ENCODE peak calls at places on chromosomes 12 and 14, in ten cellular contexts. One of them, this sample, is unnamed.

GRCh38 chr12:123270380-123271181 is 1.1 kb downstream of the CDK2AP1 start:
- DNase-seq in astrocyte of the cerebellum: no peak
- DNase-seq in choroid plexus epithelial cell: peak
- DNase-seq in mesothelial cell of epicardium: no peak
- DNase-seq in CD8-positive, alpha-beta T cell: no peak
- DNase-seq in left ventricle myocardium inferior: peak
- DNase-seq in natural killer cell: no peak
- DNase-seq in astrocyte of the spinal cord: no peak
- DNase-seq in ascending aorta: no peak
- DNase-seq in prostate gland: no peak
- DNase-seq in this sample: peak

GRCh38 chr14:76599556-76599955 is 161.7 kb upstream of the VASH1 start:
- DNase-seq in astrocyte of the cerebellum: no peak
- DNase-seq in choroid plexus epithelial cell: no peak
- DNase-seq in mesothelial cell of epicardium: no peak
- DNase-seq in CD8-positive, alpha-beta T cell: no peak
- DNase-seq in left ventricle myocardium inferior: no peak
- DNase-seq in natural killer cell: no peak
- DNase-seq in astrocyte of the spinal cord: no peak
- DNase-seq in ascending aorta: no peak
- DNase-seq in prostate gland: no peak
- DNase-seq in this sample: no peak

GRCh38 chr14:34554540-34555250 is 15.2 kb upstream of the EAPP start:
- DNase-seq in astrocyte of the cerebellum: no peak
- DNase-seq in choroid plexus epithelial cell: peak
- DNase-seq in mesothelial cell of epicardium: no peak
- DNase-seq in CD8-positive, alpha-beta T cell: no peak
- DNase-seq in left ventricle myocardium inferior: no peak
- DNase-seq in natural killer cell: no peak
- DNase-seq in astrocyte of the spinal cord: no peak
- DNase-seq in ascending aorta: peak
- DNase-seq in prostate gland: no peak
- DNase-seq in this sample: no peak

GRCh38 chr14:105478624-105479305 is 4.1 kb downstream of the CRIP2 start:
- DNase-seq in astrocyte of the cerebellum: no peak
- DNase-seq in choroid plexus epithelial cell: no peak
- DNase-seq in mesothelial cell of epicardium: no peak
- DNase-seq in CD8-positive, alpha-beta T cell: no peak
- DNase-seq in left ventricle myocardium inferior: no peak
- DNase-seq in natural killer cell: no peak
- DNase-seq in astrocyte of the spinal cord: no peak
- DNase-seq in ascending aorta: no peak
- DNase-seq in prostate gland: no peak
- DNase-seq in this sample: no peak

GRCh38 chr12:9707356-9707755 is 25.5 kb downstream of the CLECL1 start:
- DNase-seq in astrocyte of the cerebellum: no peak
- DNase-seq in choroid plexus epithelial cell: no peak
- DNase-seq in mesothelial cell of epicardium: no peak
- DNase-seq in CD8-positive, alpha-beta T cell: no peak
- DNase-seq in left ventricle myocardium inferior: no peak
- DNase-seq in natural killer cell: no peak
- DNase-seq in astrocyte of the spinal cord: no peak
- DNase-seq in ascending aorta: no peak
- DNase-seq in prostate gland: no peak
- DNase-seq in this sample: no peak

GRCh38 chr12:96143827-96144226 is 50.3 kb upstream of the ELK3 start:
- DNase-seq in astrocyte of the cerebellum: no peak
- DNase-seq in choroid plexus epithelial cell: no peak
- DNase-seq in mesothelial cell of epicardium: no peak
- DNase-seq in CD8-positive, alpha-beta T cell: no peak
- DNase-seq in left ventricle myocardium inferior: no peak
- DNase-seq in natural killer cell: no peak
- DNase-seq in astrocyte of the spinal cord: no peak
- DNase-seq in ascending aorta: no peak
- DNase-seq in prostate gland: no peak
- DNase-seq in this sample: no peak

GRCh38 chr12:10749700-10750384 is 26.7 kb upstream of the YBX3 start:
- DNase-seq in astrocyte of the cerebellum: peak
- DNase-seq in choroid plexus epithelial cell: peak
- DNase-seq in mesothelial cell of epicardium: peak
- DNase-seq in CD8-positive, alpha-beta T cell: peak
- DNase-seq in left ventricle myocardium inferior: peak
- DNase-seq in natural killer cell: peak
- DNase-seq in astrocyte of the spinal cord: peak
- DNase-seq in ascending aorta: peak
- DNase-seq in prostate gland: peak
- DNase-seq in this sample: peak

GRCh38 chr14:71597955-71598659 is 334.1 kb upstream of the RGS6 start:
- DNase-seq in astrocyte of the cerebellum: no peak
- DNase-seq in choroid plexus epithelial cell: no peak
- DNase-seq in mesothelial cell of epicardium: no peak
- DNase-seq in CD8-positive, alpha-beta T cell: no peak
- DNase-seq in left ventricle myocardium inferior: no peak
- DNase-seq in natural killer cell: no peak
- DNase-seq in astrocyte of the spinal cord: no peak
- DNase-seq in ascending aorta: no peak
- DNase-seq in prostate gland: no peak
- DNase-seq in this sample: no peak

GRCh38 chr14:96711559-96712267 is 85.5 kb upstream of the VRK1 start:
- DNase-seq in astrocyte of the cerebellum: no peak
- DNase-seq in choroid plexus epithelial cell: no peak
- DNase-seq in mesothelial cell of epicardium: no peak
- DNase-seq in CD8-positive, alpha-beta T cell: no peak
- DNase-seq in left ventricle myocardium inferior: no peak
- DNase-seq in natural killer cell: no peak
- DNase-seq in astrocyte of the spinal cord: no peak
- DNase-seq in ascending aorta: no peak
- DNase-seq in prostate gland: no peak
- DNase-seq in this sample: no peak

GRCh38 chr14:96722751-96723150 is 74.4 kb upstream of the VRK1 start:
- DNase-seq in astrocyte of the cerebellum: no peak
- DNase-seq in choroid plexus epithelial cell: no peak
- DNase-seq in mesothelial cell of epicardium: no peak
- DNase-seq in CD8-positive, alpha-beta T cell: no peak
- DNase-seq in left ventricle myocardium inferior: no peak
- DNase-seq in natural killer cell: no peak
- DNase-seq in astrocyte of the spinal cord: no peak
- DNase-seq in ascending aorta: no peak
- DNase-seq in prostate gland: no peak
- DNase-seq in this sample: no peak

DNA sequence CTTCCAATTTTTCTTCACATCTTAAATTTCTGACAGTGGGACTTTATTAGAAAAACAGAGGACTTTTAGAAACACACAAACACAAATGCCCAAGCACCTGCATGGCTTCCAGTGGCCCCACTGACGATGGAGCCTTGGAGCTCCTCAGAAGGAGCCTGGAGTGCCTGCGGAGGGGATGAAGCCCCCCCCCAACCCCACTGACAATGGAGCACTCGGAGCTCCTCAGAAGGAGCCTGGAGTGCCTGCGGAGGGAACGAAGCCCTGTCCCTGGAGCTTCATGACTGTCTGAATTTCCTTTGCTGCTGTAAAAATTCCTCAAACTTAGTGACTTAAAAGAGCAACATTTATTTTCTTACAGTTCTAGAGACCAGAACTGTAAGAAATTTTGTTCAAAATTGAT is 80.1 kb upstream of the VRK1 start:
- DNase-seq in astrocyte of the cerebellum: no peak
- DNase-seq in choroid plexus epithelial cell: no peak
- DNase-seq in mesothelial cell of epicardium: no peak
- DNase-seq in CD8-positive, alpha-beta T cell: no peak
- DNase-seq in left ventricle myocardium inferior: no peak
- DNase-seq in natural killer cell: no peak
- DNase-seq in astrocyte of the spinal cord: no peak
- DNase-seq in ascending aorta: no peak
- DNase-seq in prostate gland: no peak
- DNase-seq in this sample: no peak
- TF ChIP-seq CTCF in astrocyte of the cerebellum: no peak
- TF ChIP-seq CTCF in choroid plexus epithelial cell: no peak
- TF ChIP-seq CTCF in mesothelial cell of epicardium: no peak
- TF ChIP-seq CTCF in CD8-positive, alpha-beta T cell: no peak
- TF ChIP-seq CTCF in left ventricle myocardium inferior: no peak
- TF ChIP-seq CTCF in natural killer cell: no peak
- TF ChIP-seq CTCF in astrocyte of the spinal cord: no peak
- TF ChIP-seq CTCF in ascending aorta: no peak
- TF ChIP-seq CTCF in prostate gland: no peak
- TF ChIP-seq CTCF in this sample: no peak

GRCh38 chr12:19506497-19506896 is 67.2 kb downstream of the AEBP2 start:
- DNase-seq in astrocyte of the cerebellum: no peak
- DNase-seq in choroid plexus epithelial cell: peak
- DNase-seq in mesothelial cell of epicardium: no peak
- DNase-seq in CD8-positive, alpha-beta T cell: no peak
- DNase-seq in left ventricle myocardium inferior: no peak
- DNase-seq in natural killer cell: no peak
- DNase-seq in astrocyte of the spinal cord: no peak
- DNase-seq in ascending aorta: no peak
- DNase-seq in prostate gland: no peak
- DNase-seq in this sample: no peak

DNA sequence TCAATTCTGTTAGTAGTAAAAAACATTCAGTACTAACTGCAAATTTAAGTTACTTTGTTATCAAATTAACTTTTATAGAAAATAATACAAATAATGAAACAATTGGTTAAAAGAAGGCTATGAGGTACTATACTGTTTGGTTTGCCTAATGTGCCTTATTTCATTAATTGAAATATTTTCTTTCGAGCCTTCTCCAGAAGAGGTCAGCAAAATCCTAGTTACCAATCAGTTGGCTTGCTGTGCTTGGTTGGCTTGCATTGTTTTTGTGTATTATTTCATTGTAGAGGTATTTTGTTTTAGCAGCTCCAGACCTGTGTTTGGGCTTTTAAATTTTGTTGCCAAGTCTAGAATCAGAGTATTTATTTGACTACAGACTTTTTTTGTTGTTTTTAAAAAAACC is 68.5 kb downstream of the AEBP2 start:
- DNase-seq in astrocyte of the cerebellum: peak
- DNase-seq in choroid plexus epithelial cell: peak
- DNase-seq in mesothelial cell of epicardium: no peak
- DNase-seq in CD8-positive, alpha-beta T cell: no peak
- DNase-seq in left ventricle myocardium inferior: no peak
- DNase-seq in natural killer cell: no peak
- DNase-seq in astrocyte of the spinal cord: no peak
- DNase-seq in ascending aorta: no peak
- DNase-seq in prostate gland: no peak
- DNase-seq in this sample: no peak
- TF ChIP-seq CTCF in astrocyte of the cerebellum: peak
- TF ChIP-seq CTCF in choroid plexus epithelial cell: peak
- TF ChIP-seq CTCF in mesothelial cell of epicardium: no peak
- TF ChIP-seq CTCF in CD8-positive, alpha-beta T cell: no peak
- TF ChIP-seq CTCF in left ventricle myocardium inferior: peak
- TF ChIP-seq CTCF in natural killer cell: no peak
- TF ChIP-seq CTCF in astrocyte of the spinal cord: no peak
- TF ChIP-seq CTCF in ascending aorta: peak
- TF ChIP-seq CTCF in prostate gland: peak
- TF ChIP-seq CTCF in this sample: no peak

GRCh38 chr12:121576851-121577391 is 3.9 kb downstream of the KDM2B start:
- DNase-seq in astrocyte of the cerebellum: peak
- DNase-seq in choroid plexus epithelial cell: peak
- DNase-seq in mesothelial cell of epicardium: no peak
- DNase-seq in CD8-positive, alpha-beta T cell: no peak
- DNase-seq in left ventricle myocardium inferior: no peak
- DNase-seq in natural killer cell: no peak
- DNase-seq in astrocyte of the spinal cord: peak
- DNase-seq in ascending aorta: no peak
- DNase-seq in prostate gland: no peak
- DNase-seq in this sample: peak

GRCh38 chr12:121579981-121580868 is 598 bp downstream of the KDM2B start:
- DNase-seq in astrocyte of the cerebellum: no peak
- DNase-seq in choroid plexus epithelial cell: peak
- DNase-seq in mesothelial cell of epicardium: peak
- DNase-seq in CD8-positive, alpha-beta T cell: peak
- DNase-seq in left ventricle myocardium inferior: peak
- DNase-seq in natural killer cell: peak
- DNase-seq in astrocyte of the spinal cord: peak
- DNase-seq in ascending aorta: peak
- DNase-seq in prostate gland: peak
- DNase-seq in this sample: peak

GRCh38 chr12:121577443-121578180 is 3.2 kb downstream of the KDM2B start:
- DNase-seq in astrocyte of the cerebellum: no peak
- DNase-seq in choroid plexus epithelial cell: no peak
- DNase-seq in mesothelial cell of epicardium: no peak
- DNase-seq in CD8-positive, alpha-beta T cell: no peak
- DNase-seq in left ventricle myocardium inferior: no peak
- DNase-seq in natural killer cell: no peak
- DNase-seq in astrocyte of the spinal cord: no peak
- DNase-seq in ascending aorta: no peak
- DNase-seq in prostate gland: no peak
- DNase-seq in this sample: no peak

GRCh38 chr12:121579190-121579791 is 1.5 kb downstream of the KDM2B start:
- DNase-seq in astrocyte of the cerebellum: no peak
- DNase-seq in choroid plexus epithelial cell: no peak
- DNase-seq in mesothelial cell of epicardium: peak
- DNase-seq in CD8-positive, alpha-beta T cell: peak
- DNase-seq in left ventricle myocardium inferior: peak
- DNase-seq in natural killer cell: peak
- DNase-seq in astrocyte of the spinal cord: no peak
- DNase-seq in ascending aorta: peak
- DNase-seq in prostate gland: peak
- DNase-seq in this sample: peak

DNA sequence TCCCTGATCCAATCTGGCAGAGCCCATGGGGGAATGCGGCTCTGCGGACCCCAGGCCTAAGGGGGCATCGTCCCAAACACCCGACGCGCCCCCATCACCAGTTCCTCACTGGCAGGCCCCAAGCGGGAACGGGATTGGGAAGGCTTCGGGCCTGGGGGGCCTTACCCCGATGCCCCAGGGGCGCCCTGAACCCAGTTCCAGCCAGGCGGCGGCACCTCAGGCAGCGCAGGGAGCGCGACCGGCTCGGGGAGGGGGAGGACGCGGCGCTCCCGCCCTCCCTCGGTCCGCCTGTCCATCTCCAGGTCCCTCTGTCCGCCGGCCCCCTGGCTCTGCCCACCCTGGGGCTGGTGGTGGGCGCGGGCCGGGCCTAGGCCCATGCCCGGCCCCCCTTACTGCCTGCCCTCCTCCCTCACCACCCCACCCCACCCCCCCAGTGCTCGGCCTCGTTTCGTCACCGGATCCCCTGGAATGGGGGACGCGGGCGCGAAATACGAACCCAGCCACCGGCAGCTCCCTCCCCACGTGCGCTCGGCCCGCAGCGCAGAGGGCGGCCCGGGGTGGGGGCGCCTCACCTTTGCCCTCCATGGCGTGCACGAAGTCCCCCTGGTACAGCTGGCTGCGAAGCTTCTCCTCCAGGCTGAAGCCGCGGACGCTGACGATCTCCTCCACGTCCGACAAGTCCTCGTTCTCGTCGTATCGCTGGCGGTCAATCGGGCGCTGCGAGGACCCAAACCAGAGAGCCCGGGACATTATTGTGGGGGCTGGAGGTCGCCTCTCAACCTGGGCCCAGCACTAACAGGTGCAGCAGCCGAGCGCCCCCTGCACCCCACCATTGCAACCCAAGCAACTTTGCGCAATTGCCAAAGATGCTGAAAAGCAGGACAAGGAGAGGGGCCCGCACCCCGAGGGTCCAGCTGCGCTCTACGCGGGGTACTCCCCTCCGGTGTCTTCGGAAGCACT is 2.3 kb downstream of the KDM2B start:
- DNase-seq in astrocyte of the cerebellum: no peak
- DNase-seq in choroid plexus epithelial cell: peak
- DNase-seq in mesothelial cell of epicardium: no peak
- DNase-seq in CD8-positive, alpha-beta T cell: peak
- DNase-seq in left ventricle myocardium inferior: peak
- DNase-seq in natural killer cell: no peak
- DNase-seq in astrocyte of the spinal cord: no peak
- DNase-seq in ascending aorta: no peak
- DNase-seq in prostate gland: no peak
- DNase-seq in this sample: peak
- TF ChIP-seq CTCF in astrocyte of the cerebellum: no peak
- TF ChIP-seq CTCF in choroid plexus epithelial cell: no peak
- TF ChIP-seq CTCF in mesothelial cell of epicardium: no peak
- TF ChIP-seq CTCF in CD8-positive, alpha-beta T cell: no peak
- TF ChIP-seq CTCF in left ventricle myocardium inferior: no peak
- TF ChIP-seq CTCF in natural killer cell: no peak
- TF ChIP-seq CTCF in astrocyte of the spinal cord: peak
- TF ChIP-seq CTCF in ascending aorta: no peak
- TF ChIP-seq CTCF in prostate gland: no peak
- TF ChIP-seq CTCF in this sample: no peak

GRCh38 chr14:58572092-58572853 is 65.5 kb upstream of the DACT1 start:
- DNase-seq in astrocyte of the cerebellum: no peak
- DNase-seq in choroid plexus epithelial cell: peak
- DNase-seq in mesothelial cell of epicardium: no peak
- DNase-seq in CD8-positive, alpha-beta T cell: no peak
- DNase-seq in left ventricle myocardium inferior: no peak
- DNase-seq in natural killer cell: no peak
- DNase-seq in astrocyte of the spinal cord: peak
- DNase-seq in ascending aorta: no peak
- DNase-seq in prostate gland: no peak
- DNase-seq in this sample: no peak

GRCh38 chr14:58571256-58571655 is 66.5 kb upstream of the DACT1 start:
- DNase-seq in astrocyte of the cerebellum: no peak
- DNase-seq in choroid plexus epithelial cell: no peak
- DNase-seq in mesothelial cell of epicardium: no peak
- DNase-seq in CD8-positive, alpha-beta T cell: no peak
- DNase-seq in left ventricle myocardium inferior: no peak
- DNase-seq in natural killer cell: no peak
- DNase-seq in astrocyte of the spinal cord: no peak
- DNase-seq in ascending aorta: no peak
- DNase-seq in prostate gland: no peak
- DNase-seq in this sample: no peak

DNA sequence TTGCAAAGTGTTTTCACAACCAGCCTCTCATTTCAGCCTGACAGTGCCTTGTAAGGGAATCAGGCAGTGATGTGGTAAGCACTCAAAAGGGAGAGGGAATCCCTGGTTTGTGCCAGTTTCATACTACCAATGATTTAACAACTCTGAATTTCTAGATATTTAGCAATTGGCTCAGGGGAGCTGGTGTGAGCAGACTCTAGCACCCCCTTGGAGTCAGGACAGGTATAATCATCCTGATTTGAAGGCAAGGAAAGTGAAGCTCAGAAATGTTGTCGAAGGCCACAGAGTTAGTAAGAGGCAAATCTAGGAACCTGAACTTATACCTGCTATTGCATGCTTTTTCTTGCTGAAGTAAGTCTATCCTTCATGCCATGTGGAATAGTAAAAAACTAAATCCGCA is 63.1 kb upstream of the DACT1 start:
- DNase-seq in astrocyte of the cerebellum: no peak
- DNase-seq in choroid plexus epithelial cell: peak
- DNase-seq in mesothelial cell of epicardium: no peak
- DNase-seq in CD8-positive, alpha-beta T cell: no peak
- DNase-seq in left ventricle myocardium inferior: no peak
- DNase-seq in natural killer cell: no peak
- DNase-seq in astrocyte of the spinal cord: no peak
- DNase-seq in ascending aorta: no peak
- DNase-seq in prostate gland: no peak
- DNase-seq in this sample: no peak
- TF ChIP-seq CTCF in astrocyte of the cerebellum: no peak
- TF ChIP-seq CTCF in choroid plexus epithelial cell: peak
- TF ChIP-seq CTCF in mesothelial cell of epicardium: no peak
- TF ChIP-seq CTCF in CD8-positive, alpha-beta T cell: no peak
- TF ChIP-seq CTCF in left ventricle myocardium inferior: no peak
- TF ChIP-seq CTCF in natural killer cell: no peak
- TF ChIP-seq CTCF in astrocyte of the spinal cord: no peak
- TF ChIP-seq CTCF in ascending aorta: peak
- TF ChIP-seq CTCF in prostate gland: no peak
- TF ChIP-seq CTCF in this sample: no peak